ENCODE peak calls at places on chromosomes 12 and 14, in four cellular contexts. X is OCI-LY7, B is GM23338, V is neural progenitor cell. E is an unnamed sample. For H3K4me1, the result is how much of the 10 kb centered on the place peaks cover.

GRCh38 chr12:116712458-116713303 is 25.2 kb downstream of the SPRING1 start:
- DNase-seq in X (no peak), B (no peak), V (no peak), E (no peak)

GRCh38 chr12:68891141-68891540 is 41.8 kb downstream of the CPM start:
- DNase-seq in B (no peak), X (no peak), V (no peak), E (no peak)

GRCh38 chr14:32019271-32019670 is 57.8 kb upstream of the ARHGAP5 start:
- DNase-seq in V (peak), B (no peak), X (no peak), E (no peak)

GRCh38 chr14:88208858-88209257 is 114.2 kb downstream of the KCNK10 start:
- DNase-seq in X (no peak), B (no peak), V (no peak), E (no peak)

GRCh38 chr14:96349286-96350075 is 13.7 kb downstream of the ATG2B start:
- DNase-seq in B (peak), X (no peak), V (no peak), E (no peak)

GRCh38 chr12:3252416-3252815 is 175.2 kb downstream of the TSPAN9 start:
- DNase-seq in B (no peak), X (no peak), V (no peak), E (peak)

GRCh38 chr12:57576613-57577160 is 14.3 kb upstream of the PIP4K2C start:
- DNase-seq in V (no peak), B (no peak), X (no peak), E (no peak)

GRCh38 chr12:102879144-102879763 is 37.8 kb downstream of the PAH start:
- DNase-seq in V (peak), X (peak), B (peak), E (peak)

GRCh38 chr12:116551952-116552749 is 7.0 kb upstream of the MAP1LC3B2 start:
- DNase-seq in V (peak), B (no peak), X (no peak), E (no peak)

GRCh38 chr14:93490001-93490400 is 59.3 kb downstream of the UNC79 start:
- DNase-seq in X (no peak), B (no peak), V (peak), E (no peak)
- H3K27ac ChIP-seq in X (no peak), B (no peak), V (no peak), E (no peak)

GRCh38 chr12:74415633-74416032 is 122.0 kb upstream of the ATXN7L3B start:
- DNase-seq in B (peak), V (peak), X (peak), E (peak)
- TF ChIP-seq EZH2phosphoT487 in B (no peak), V (no peak), X (no peak), E (no peak)

GRCh38 chr14:25955772-25956171 is 642.1 kb downstream of the NOVA1 start:
- DNase-seq in B (no peak), X (no peak), V (no peak), E (no peak)
- H3K4me1 ChIP-seq in B (under half), X (under half), V (under half), E (under half)

GRCh38 chr14:95156765-95157194 is 549 bp downstream of the DICER1 start:
- DNase-seq in X (peak), V (no peak), B (no peak), E (peak)

GRCh38 chr14:95153866-95154265 is 3.5 kb downstream of the DICER1 start:
- DNase-seq in B (no peak), V (no peak), X (no peak), E (no peak)

GRCh38 chr14:95157195-95157986 is at the start of gene DICER1:
- DNase-seq in V (peak), B (peak), X (peak), E (peak)

GRCh38 chr14:95156153-95156764 is 1.1 kb downstream of the DICER1 start:
- DNase-seq in B (no peak), X (peak), V (peak), E (no peak)

GRCh38 chr14:95155044-95155443 is 2.3 kb downstream of the DICER1 start:
- DNase-seq in V (no peak), X (no peak), B (no peak), E (no peak)
- H3K27ac ChIP-seq in V (no peak), X (no peak), B (no peak), E (no peak)

GRCh38 chr12:88756153-88756552 is 175.9 kb upstream of the KITLG start:
- DNase-seq in X (no peak), V (no peak), B (no peak), E (no peak)
- TF ChIP-seq EZH2phosphoT487 in X (no peak), V (no peak), B (no peak), E (no peak)

GRCh38 chr14:105527381-105528196 is 1.2 kb downstream of the TMEM121 start:
- DNase-seq in X (no peak), B (no peak), V (no peak), E (peak)
- H3K4me1 ChIP-seq in X (under half), B (under half), V (under half), E (under half)

DNA sequence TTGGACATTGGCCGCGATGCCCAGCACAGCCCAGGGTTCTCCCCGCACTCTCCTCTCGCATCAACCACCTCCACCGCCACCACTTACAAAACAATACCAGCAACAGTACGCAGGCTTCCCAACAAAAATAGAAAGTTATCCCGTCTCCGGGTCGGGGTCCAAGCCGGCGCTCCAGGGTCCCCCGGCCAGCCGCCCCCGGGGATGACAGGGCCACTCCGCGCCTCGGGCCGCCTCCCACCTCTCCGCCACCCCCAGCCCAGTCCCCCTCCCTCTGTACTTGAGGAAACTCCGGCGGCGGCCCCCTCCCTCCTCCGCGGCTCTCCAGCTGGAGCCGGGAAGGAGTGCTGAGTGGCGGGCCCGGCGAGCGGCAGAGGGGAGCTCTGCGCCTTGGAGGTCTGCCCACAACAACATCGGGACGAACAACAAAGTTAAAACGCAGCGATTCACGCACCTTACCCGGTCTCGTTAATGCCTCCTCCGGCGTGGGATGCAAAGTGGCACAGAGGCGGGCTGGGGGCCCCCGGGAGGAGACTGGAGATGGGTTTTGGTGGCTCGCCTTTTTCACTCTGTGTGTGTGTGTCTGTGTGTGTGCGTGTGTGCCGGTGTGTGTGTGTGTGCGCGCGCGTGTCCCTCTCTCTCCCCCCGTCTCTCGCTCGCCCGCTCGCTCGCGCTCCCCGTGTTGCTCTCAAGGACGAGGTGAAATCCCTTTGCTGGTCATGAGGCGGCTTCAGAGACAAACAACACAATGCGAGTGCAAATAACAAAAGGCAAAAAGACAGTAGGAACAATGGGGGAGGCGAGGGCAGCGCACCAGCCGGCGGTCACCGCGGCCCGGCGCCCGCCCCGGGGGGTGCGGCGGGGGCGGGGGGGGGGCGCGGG is 386.8 kb downstream of the BCAT1 start:
- DNase-seq in V (peak), B (peak), X (no peak), E (peak)
- H3K27ac ChIP-seq in V (peak), B (peak), X (no peak), E (peak)

GRCh38 chr14:25620515-25620914 is 570.6 kb upstream of the STXBP6 start:
- DNase-seq in X (no peak), B (no peak), V (no peak), E (no peak)

GRCh38 chr14:25622752-25623151 is 572.8 kb upstream of the STXBP6 start:
- DNase-seq in V (no peak), X (no peak), B (no peak), E (no peak)
- TF ChIP-seq EZH2phosphoT487 in V (no peak), X (no peak), B (no peak), E (no peak)

GRCh38 chr14:24330973-24331674 is 3.7 kb downstream of the ADCY4 start:
- DNase-seq in X (no peak), B (no peak), V (no peak), E (no peak)

GRCh38 chr14:24329736-24330135 is 5.1 kb downstream of the ADCY4 start:
- DNase-seq in X (no peak), B (no peak), V (no peak), E (no peak)

GRCh38 chr14:24334431-24335271 is at the start of gene ADCY4:
- DNase-seq in X (no peak), B (peak), V (peak), E (no peak)

GRCh38 chr14:24331731-24332093 is 3.2 kb downstream of the ADCY4 start:
- DNase-seq in B (no peak), V (no peak), X (no peak), E (no peak)

GRCh38 chr14:24332094-24332983 is 2.5 kb downstream of the ADCY4 start:
- DNase-seq in B (peak), X (peak), V (peak), E (peak)
- H3K4me1 ChIP-seq in B (under half), X (under half), V (under half), E (under half)

GRCh38 chr12:76781321-76781720 is 17.4 kb downstream of the ZDHHC17 start:
- DNase-seq in B (peak), X (no peak), V (no peak), E (no peak)
- H3K27ac ChIP-seq in B (no peak), X (no peak), V (no peak), E (no peak)